ENCODE peak calls at places on chromosomes 5 and 9, in nine cellular contexts. One of them, this sample, is unnamed.

GRCh38 chr5:59791131-59791485 is 102.4 kb downstream of the PDE4D start:
- DNase-seq in IMR-90: no peak
- DNase-seq in gastrocnemius medialis: no peak
- DNase-seq in suprapubic skin: no peak
- DNase-seq in adrenal gland: no peak
- DNase-seq in ovary: no peak
- DNase-seq in spleen: no peak
- DNase-seq in Peyer's patch: no peak
- DNase-seq in stomach: no peak
- DNase-seq in this sample: no peak

GRCh38 chr9:104256031-104256709 is 162.1 kb downstream of the SMC2 start:
- DNase-seq in IMR-90: no peak
- DNase-seq in gastrocnemius medialis: no peak
- DNase-seq in suprapubic skin: no peak
- DNase-seq in adrenal gland: no peak
- DNase-seq in ovary: no peak
- DNase-seq in spleen: no peak
- DNase-seq in Peyer's patch: no peak
- DNase-seq in stomach: no peak
- DNase-seq in this sample: no peak

GRCh38 chr5:139787568-139788293 is 7.9 kb upstream of the PSD2 start:
- DNase-seq in IMR-90: peak
- DNase-seq in gastrocnemius medialis: peak
- DNase-seq in suprapubic skin: peak
- DNase-seq in adrenal gland: peak
- DNase-seq in ovary: peak
- DNase-seq in spleen: peak
- DNase-seq in Peyer's patch: peak
- DNase-seq in stomach: peak
- DNase-seq in this sample: peak

GRCh38 chr9:2859776-2860379 is 16.0 kb upstream of the PUM3 start:
- DNase-seq in IMR-90: peak
- DNase-seq in gastrocnemius medialis: peak
- DNase-seq in suprapubic skin: no peak
- DNase-seq in adrenal gland: peak
- DNase-seq in ovary: peak
- DNase-seq in spleen: no peak
- DNase-seq in Peyer's patch: peak
- DNase-seq in stomach: peak
- DNase-seq in this sample: peak

GRCh38 chr5:168795943-168796342 is 216.8 kb upstream of the PANK3 start:
- DNase-seq in IMR-90: no peak
- DNase-seq in gastrocnemius medialis: no peak
- DNase-seq in suprapubic skin: no peak
- DNase-seq in adrenal gland: no peak
- DNase-seq in ovary: no peak
- DNase-seq in spleen: no peak
- DNase-seq in Peyer's patch: no peak
- DNase-seq in stomach: no peak
- DNase-seq in this sample: no peak

GRCh38 chr5:175895701-175896102 is 24.3 kb downstream of the CPLX2 start:
- DNase-seq in IMR-90: no peak
- DNase-seq in gastrocnemius medialis: no peak
- DNase-seq in suprapubic skin: no peak
- DNase-seq in adrenal gland: peak
- DNase-seq in ovary: no peak
- DNase-seq in spleen: no peak
- DNase-seq in Peyer's patch: no peak
- DNase-seq in stomach: no peak
- DNase-seq in this sample: no peak

GRCh38 chr5:154620406-154620805 is 134.8 kb upstream of the LARP1 start:
- DNase-seq in IMR-90: no peak
- DNase-seq in gastrocnemius medialis: no peak
- DNase-seq in suprapubic skin: no peak
- DNase-seq in adrenal gland: no peak
- DNase-seq in ovary: no peak
- DNase-seq in spleen: no peak
- DNase-seq in Peyer's patch: no peak
- DNase-seq in stomach: no peak
- DNase-seq in this sample: no peak

GRCh38 chr5:54632131-54632551 is 114.6 kb downstream of the SNX18 start:
- DNase-seq in IMR-90: no peak
- DNase-seq in gastrocnemius medialis: no peak
- DNase-seq in suprapubic skin: no peak
- DNase-seq in adrenal gland: no peak
- DNase-seq in ovary: peak
- DNase-seq in spleen: peak
- DNase-seq in Peyer's patch: no peak
- DNase-seq in stomach: no peak
- DNase-seq in this sample: no peak

GRCh38 chr5:95958308-95959014 is 3.2 kb downstream of the ELL2 start:
- DNase-seq in IMR-90: peak
- DNase-seq in gastrocnemius medialis: no peak
- DNase-seq in suprapubic skin: no peak
- DNase-seq in adrenal gland: no peak
- DNase-seq in ovary: no peak
- DNase-seq in spleen: no peak
- DNase-seq in Peyer's patch: no peak
- DNase-seq in stomach: peak
- DNase-seq in this sample: no peak

GRCh38 chr9:75803130-75803529 is 87.3 kb upstream of the PCSK5 start:
- DNase-seq in IMR-90: no peak
- DNase-seq in gastrocnemius medialis: no peak
- DNase-seq in suprapubic skin: no peak
- DNase-seq in adrenal gland: no peak
- DNase-seq in ovary: no peak
- DNase-seq in spleen: no peak
- DNase-seq in Peyer's patch: no peak
- DNase-seq in stomach: no peak
- DNase-seq in this sample: no peak

GRCh38 chr5:74517700-74518099 is 122.8 kb downstream of the ENC1 start:
- DNase-seq in IMR-90: peak
- DNase-seq in gastrocnemius medialis: no peak
- DNase-seq in suprapubic skin: no peak
- DNase-seq in adrenal gland: no peak
- DNase-seq in ovary: no peak
- DNase-seq in spleen: no peak
- DNase-seq in Peyer's patch: no peak
- DNase-seq in stomach: no peak
- DNase-seq in this sample: no peak

GRCh38 chr5:53118879-53119278 is 9.3 kb upstream of the MOCS2 start:
- DNase-seq in IMR-90: no peak
- DNase-seq in gastrocnemius medialis: no peak
- DNase-seq in suprapubic skin: no peak
- DNase-seq in adrenal gland: no peak
- DNase-seq in ovary: no peak
- DNase-seq in spleen: no peak
- DNase-seq in Peyer's patch: no peak
- DNase-seq in stomach: no peak
- DNase-seq in this sample: no peak

GRCh38 chr5:149448831-149449714 is 70.0 kb upstream of the IL17B start:
- DNase-seq in IMR-90: no peak
- DNase-seq in gastrocnemius medialis: no peak
- DNase-seq in suprapubic skin: no peak
- DNase-seq in adrenal gland: peak
- DNase-seq in ovary: no peak
- DNase-seq in spleen: no peak
- DNase-seq in Peyer's patch: no peak
- DNase-seq in stomach: no peak
- DNase-seq in this sample: no peak

GRCh38 chr9:16205455-16205854 is 652.6 kb downstream of the CCDC171 start:
- DNase-seq in IMR-90: no peak
- DNase-seq in gastrocnemius medialis: no peak
- DNase-seq in suprapubic skin: no peak
- DNase-seq in adrenal gland: no peak
- DNase-seq in ovary: no peak
- DNase-seq in spleen: no peak
- DNase-seq in Peyer's patch: no peak
- DNase-seq in stomach: no peak
- DNase-seq in this sample: no peak

GRCh38 chr5:72392326-72392733 is 72.2 kb downstream of the PTCD2 start:
- DNase-seq in IMR-90: peak
- DNase-seq in gastrocnemius medialis: peak
- DNase-seq in suprapubic skin: no peak
- DNase-seq in adrenal gland: no peak
- DNase-seq in ovary: no peak
- DNase-seq in spleen: no peak
- DNase-seq in Peyer's patch: no peak
- DNase-seq in stomach: no peak
- DNase-seq in this sample: no peak

GRCh38 chr9:123400926-123401503 is 45.0 kb downstream of the CRB2 start:
- DNase-seq in IMR-90: no peak
- DNase-seq in gastrocnemius medialis: no peak
- DNase-seq in suprapubic skin: no peak
- DNase-seq in adrenal gland: no peak
- DNase-seq in ovary: no peak
- DNase-seq in spleen: no peak
- DNase-seq in Peyer's patch: no peak
- DNase-seq in stomach: no peak
- DNase-seq in this sample: no peak
- H3K4me3 ChIP-seq in IMR-90: no peak
- H3K4me3 ChIP-seq in gastrocnemius medialis: no peak
- H3K4me3 ChIP-seq in suprapubic skin: peak
- H3K4me3 ChIP-seq in adrenal gland: no peak
- H3K4me3 ChIP-seq in ovary: no peak
- H3K4me3 ChIP-seq in spleen: no peak
- H3K4me3 ChIP-seq in Peyer's patch: no peak
- H3K4me3 ChIP-seq in stomach: no peak
- H3K4me3 ChIP-seq in this sample: no peak

DNA sequence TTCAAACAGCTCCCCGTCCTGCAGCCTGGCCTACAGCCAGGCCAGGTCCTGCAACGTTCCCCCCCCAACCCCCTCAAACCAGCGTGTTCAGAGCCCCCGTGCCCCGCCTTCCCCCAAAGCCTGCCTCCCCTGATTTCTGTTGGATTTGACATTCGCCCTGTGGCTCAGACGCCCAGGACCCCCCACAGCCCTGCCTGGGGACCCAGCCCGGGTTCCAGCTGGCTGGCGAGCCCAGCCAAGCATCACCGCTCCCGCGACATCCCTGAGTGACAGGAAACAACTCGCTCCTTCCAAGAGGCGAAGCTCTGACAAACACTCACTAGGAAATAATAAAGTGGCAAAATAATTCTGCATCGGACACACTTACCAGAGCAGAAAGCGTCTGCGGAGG is 91.3 kb upstream of the MVB12B start:
- DNase-seq in IMR-90: no peak
- DNase-seq in gastrocnemius medialis: no peak
- DNase-seq in suprapubic skin: no peak
- DNase-seq in adrenal gland: no peak
- DNase-seq in ovary: no peak
- DNase-seq in spleen: no peak
- DNase-seq in Peyer's patch: no peak
- DNase-seq in stomach: no peak
- DNase-seq in this sample: no peak
- TF ChIP-seq POLR2A in IMR-90: no peak
- TF ChIP-seq POLR2A in gastrocnemius medialis: no peak
- TF ChIP-seq POLR2A in suprapubic skin: no peak
- TF ChIP-seq POLR2A in adrenal gland: no peak
- TF ChIP-seq POLR2A in ovary: no peak
- TF ChIP-seq POLR2A in spleen: no peak
- TF ChIP-seq POLR2A in Peyer's patch: no peak
- TF ChIP-seq POLR2A in stomach: no peak
- TF ChIP-seq POLR2A in this sample: no peak

DNA sequence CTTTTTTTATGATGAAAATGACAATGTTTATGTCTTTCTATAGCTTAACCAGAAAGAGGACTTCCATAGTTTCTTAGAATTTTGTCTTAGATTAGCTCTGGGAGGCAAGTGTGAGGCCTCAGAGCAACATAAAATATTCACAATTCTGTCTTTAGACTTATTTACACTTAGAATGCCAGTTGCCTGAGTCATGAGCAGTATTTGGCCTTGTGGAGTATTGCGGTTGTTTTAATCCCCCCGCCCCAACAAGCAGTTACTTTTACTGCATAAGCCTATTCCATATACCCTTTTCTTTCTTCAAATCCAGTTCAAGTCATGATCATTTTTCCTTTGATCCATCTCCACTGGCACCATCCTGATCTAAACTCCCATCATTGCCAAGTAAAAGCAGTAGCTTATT is 198.0 kb upstream of the EGFLAM start:
- DNase-seq in IMR-90: peak
- DNase-seq in gastrocnemius medialis: no peak
- DNase-seq in suprapubic skin: no peak
- DNase-seq in adrenal gland: peak
- DNase-seq in ovary: peak
- DNase-seq in spleen: no peak
- DNase-seq in Peyer's patch: no peak
- DNase-seq in stomach: no peak
- DNase-seq in this sample: no peak
- H3K27ac ChIP-seq in IMR-90: no peak
- H3K27ac ChIP-seq in gastrocnemius medialis: no peak
- H3K27ac ChIP-seq in suprapubic skin: no peak
- H3K27ac ChIP-seq in adrenal gland: no peak
- H3K27ac ChIP-seq in ovary: peak
- H3K27ac ChIP-seq in spleen: no peak
- H3K27ac ChIP-seq in Peyer's patch: no peak
- H3K27ac ChIP-seq in stomach: peak
- H3K27ac ChIP-seq in this sample: no peak

DNA sequence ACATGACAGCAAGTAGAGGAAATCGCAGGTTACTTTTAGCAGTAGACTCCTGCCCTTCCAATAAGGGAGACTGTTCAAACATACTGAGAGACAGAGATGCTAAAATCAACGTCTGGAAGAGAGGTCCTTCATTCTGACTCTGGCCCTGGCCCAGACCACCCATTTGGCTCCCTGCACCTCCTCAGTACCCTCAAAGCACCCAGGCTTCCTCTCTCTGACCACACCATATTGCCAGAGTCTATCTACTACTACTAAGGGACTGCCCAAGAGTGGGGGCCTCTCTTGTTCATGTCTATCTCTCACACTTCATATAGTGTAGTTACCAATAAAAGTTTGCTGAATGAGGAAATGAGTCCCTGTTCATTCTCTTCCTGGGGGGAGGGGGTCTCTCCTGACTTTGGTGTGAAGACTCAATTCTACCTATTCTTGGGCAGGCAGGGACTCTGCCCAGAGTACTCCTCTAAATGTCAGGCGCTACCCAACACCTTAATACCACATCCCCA is 8.5 kb downstream of the B4GALT1 start:
- DNase-seq in IMR-90: no peak
- DNase-seq in gastrocnemius medialis: no peak
- DNase-seq in suprapubic skin: no peak
- DNase-seq in adrenal gland: no peak
- DNase-seq in ovary: peak
- DNase-seq in spleen: no peak
- DNase-seq in Peyer's patch: no peak
- DNase-seq in stomach: no peak
- DNase-seq in this sample: no peak
- H3K4me3 ChIP-seq in IMR-90: no peak
- H3K4me3 ChIP-seq in gastrocnemius medialis: no peak
- H3K4me3 ChIP-seq in suprapubic skin: peak
- H3K4me3 ChIP-seq in adrenal gland: no peak
- H3K4me3 ChIP-seq in ovary: no peak
- H3K4me3 ChIP-seq in spleen: no peak
- H3K4me3 ChIP-seq in Peyer's patch: no peak
- H3K4me3 ChIP-seq in stomach: no peak
- H3K4me3 ChIP-seq in this sample: peak